ENCODE peak calls at places on chromosomes 4 and X, in five cellular contexts. E is K562, F is brain microvascular endothelial cell, L is Peyer's patch, M is upper lobe of left lung. J is an unnamed sample.
A peak's percentile ranks its signal among the peaks of the same experiment; 100 is the strongest.

GRCh38 chr4:86451560-86452322 is 91.9 kb upstream of the MAPK10 start:
- DNase-seq in E (no peak), F (no peak), L (no peak), M (no peak), J (no peak)

GRCh38 chr4:36547383-36547782 is 266.0 kb downstream of the DTHD1 start:
- DNase-seq in E (no peak), F (no peak), L (no peak), M (no peak), J (no peak)

GRCh38 chr4:90099795-90100194 is 27.4 kb upstream of the CCSER1 start:
- DNase-seq in E (no peak), F (no peak), L (no peak), M (no peak), J (no peak)

GRCh38 chrX:129108936-129109335 is 414.4 kb downstream of the SMARCA1 start:
- DNase-seq in E (no peak), F (no peak), L (no peak), M (no peak), J (no peak)

GRCh38 chr4:16516796-16517413 is 290.6 kb upstream of the TAPT1 start:
- DNase-seq in E (peak; percentile 6), F (peak; percentile 67), L (no peak), M (no peak), J (no peak)

GRCh38 chr4:137755033-137755471 is 222.8 kb upstream of the PCDH18 start:
- DNase-seq in E (no peak), F (peak; percentile 12), L (no peak), M (no peak), J (no peak)

GRCh38 chr4:102285831-102286230 is 59.5 kb downstream of the SLC39A8 start:
- DNase-seq in E (no peak), F (no peak), L (no peak), M (no peak), J (no peak)

GRCh38 chr4:51831133-51831532 is 11.8 kb upstream of the DCUN1D4 start:
- DNase-seq in E (peak; percentile 72), F (peak; percentile 65), L (peak; percentile 87), M (no peak), J (peak; percentile 61)

GRCh38 chr4:150140774-150141400 is 62.6 kb downstream of the DCLK2 start:
- DNase-seq in E (no peak), F (peak; percentile 36), L (no peak), M (no peak), J (no peak)

GRCh38 chr4:20178902-20179576 is 72.7 kb upstream of the SLIT2 start:
- DNase-seq in E (no peak), F (no peak), L (no peak), M (peak; percentile 52), J (no peak)

GRCh38 chr4:119659576-119659975 is 31.0 kb upstream of the PDE5A start:
- DNase-seq in E (no peak), F (peak; percentile 79), L (no peak), M (no peak), J (no peak)

GRCh38 chr4:148575577-148575976 is 133.4 kb upstream of the NR3C2 start:
- DNase-seq in E (no peak), F (no peak), L (no peak), M (no peak), J (no peak)

GRCh38 chr4:90113881-90114457 is 13.2 kb upstream of the CCSER1 start:
- DNase-seq in E (no peak), F (no peak), L (no peak), M (no peak), J (no peak)

GRCh38 chr4:105896984-105897760 is 1.9 kb downstream of the NPNT start:
- DNase-seq in E (no peak), F (no peak), L (no peak), M (no peak), J (no peak)

GRCh38 chr4:159534655-159535054 is 431.8 kb downstream of the RAPGEF2 start:
- DNase-seq in E (no peak), F (no peak), L (no peak), M (no peak), J (no peak)

GRCh38 chrX:15675490-15675921 is 10.9 kb upstream of the CLTRN start:
- DNase-seq in E (peak; percentile 85), F (peak; percentile 77), L (peak; percentile 95), M (peak; percentile 89), J (peak; percentile 80)

GRCh38 chr4:10022346-10023049 is 1.2 kb upstream of the SLC2A9 start:
- DNase-seq in E (no peak), F (no peak), L (peak; percentile 41), M (no peak), J (no peak)

GRCh38 chr4:168879178-168879577 is 130.9 kb downstream of the CBR4 start:
- DNase-seq in E (no peak), F (no peak), L (no peak), M (no peak), J (no peak)

GRCh38 chr4:153488006-153488718 is 22.0 kb downstream of the TMEM131L start:
- DNase-seq in E (no peak), F (peak; percentile 28), L (no peak), M (peak; percentile 67), J (no peak)

GRCh38 chrX:155263854-155264628 is at the start of gene RAB39B:
- DNase-seq in E (no peak), F (peak; percentile 52), L (peak; percentile 82), M (peak; percentile 86), J (peak; percentile 57)

GRCh38 chr4:94571301-94571700 is 119.6 kb downstream of the PDLIM5 start:
- DNase-seq in E (peak; percentile 21), F (no peak), L (no peak), M (no peak), J (no peak)

GRCh38 chr4:48141048-48141447 is 7.0 kb upstream of the TXK start:
- DNase-seq in E (peak; percentile 41), F (no peak), L (no peak), M (no peak), J (no peak)

GRCh38 chr4:24514808-24515207 is 69.5 kb downstream of the DHX15 start:
- DNase-seq in E (no peak), F (no peak), L (no peak), M (no peak), J (no peak)
- TF ChIP-seq CTCF in E (peak; percentile 28), F (peak; percentile 52), L (no peak), M (no peak), J (no peak)

GRCh38 chrX:93538575-93538974 is 134.8 kb downstream of the NAP1L3 start:
- DNase-seq in E (peak; percentile 0), F (no peak), L (no peak), M (no peak), J (no peak)
- TF ChIP-seq CTCF in E (peak; percentile 26), F (no peak), L (no peak), M (no peak), J (no peak)

DNA sequence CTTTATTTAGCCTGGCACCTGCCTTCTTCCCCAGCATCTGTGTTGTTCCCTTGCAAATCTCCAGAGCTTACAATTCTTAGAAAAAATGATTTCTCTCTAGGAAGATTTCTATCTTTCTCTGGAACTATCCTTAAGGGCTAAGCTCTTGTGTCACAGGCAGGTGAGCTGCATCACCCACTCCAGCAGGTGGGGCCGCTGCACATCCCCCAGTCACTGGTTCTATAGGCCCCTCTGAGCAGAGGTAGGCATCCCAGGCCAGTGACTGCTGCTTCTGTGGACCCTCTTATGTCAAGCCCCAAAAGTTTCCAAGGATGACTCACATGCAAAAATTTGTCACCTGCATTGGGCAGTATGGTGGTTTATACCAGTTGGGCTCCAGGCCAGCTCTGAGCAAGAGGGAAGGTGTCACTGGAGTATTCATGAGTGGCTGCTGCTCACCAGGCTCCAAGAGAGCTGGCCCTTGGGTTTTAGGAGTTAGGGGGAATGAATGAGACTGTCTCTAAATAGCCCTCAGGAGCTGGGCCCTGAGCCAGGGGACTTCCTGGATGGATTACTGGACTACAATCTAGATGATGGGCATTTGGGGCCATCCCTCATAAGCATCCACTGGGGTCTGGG is 208.1 kb upstream of the EOLA2 start:
- DNase-seq in E (no peak), F (no peak), L (no peak), M (no peak), J (no peak)
- TF ChIP-seq CTCF in E (no peak), F (no peak), L (no peak), M (no peak), J (no peak)

DNA sequence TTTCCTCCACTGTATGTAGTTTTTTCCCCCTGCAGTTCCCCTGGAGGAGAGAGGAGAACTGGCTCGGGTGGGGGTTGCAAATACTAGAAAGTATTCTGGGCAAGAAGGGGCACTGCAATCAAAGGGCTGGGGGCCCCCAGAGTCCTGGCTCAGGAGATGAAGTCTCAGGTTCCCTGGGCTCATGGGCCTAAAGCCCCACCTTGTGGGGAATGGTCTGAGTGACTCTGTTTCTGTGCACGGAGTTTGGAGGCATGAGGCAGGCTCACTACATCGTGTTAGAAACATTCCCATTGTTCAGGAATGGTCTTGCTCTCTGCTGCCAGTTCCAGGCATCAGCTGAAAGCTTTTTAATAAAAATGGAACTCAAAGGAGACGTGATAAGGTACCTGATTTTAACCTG is 122.5 kb downstream of the TMEM164 start:
- DNase-seq in E (peak; percentile 20), F (no peak), L (no peak), M (no peak), J (no peak)
- TF ChIP-seq CTCF in E (peak; percentile 41), F (peak; percentile 56), L (no peak), M (no peak), J (no peak)

DNA sequence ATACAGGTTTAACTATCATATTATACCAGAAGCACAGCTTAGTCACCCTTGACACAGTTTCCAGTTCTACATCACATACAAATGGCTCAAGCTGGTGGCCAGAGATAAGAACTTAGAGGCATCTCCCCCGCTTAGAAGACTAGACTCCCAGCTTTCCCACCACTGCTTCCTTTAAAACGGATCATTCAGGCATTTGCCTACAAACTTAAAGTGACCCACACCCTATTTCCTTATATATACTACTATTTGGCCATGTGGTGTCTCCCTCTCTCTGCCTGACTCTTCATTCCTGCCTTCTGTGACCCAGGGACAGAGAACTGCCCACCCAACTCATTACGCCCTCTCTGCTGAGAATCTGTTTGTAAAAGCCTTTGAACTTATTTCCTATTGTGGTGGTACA is 781.2 kb upstream of the DIAPH2 start:
- DNase-seq in E (peak; percentile 25), F (peak; percentile 2), L (no peak), M (no peak), J (no peak)
- TF ChIP-seq CTCF in E (no peak), F (peak; percentile 22), L (no peak), M (no peak), J (no peak)